ENCODE peak calls at places on chromosomes 12 and 14, in six cellular contexts. One of them, this sample, is unnamed.

GRCh38 chr12:25775968-25776367 is 182.5 kb upstream of the RASSF8 start:
- DNase-seq in stomach: no peak
- DNase-seq in NCI-H2029: no peak
- DNase-seq in PC-9: peak
- DNase-seq in kidney epithelial cell: no peak
- DNase-seq in AG08396: no peak
- DNase-seq in this sample: peak

GRCh38 chr14:61588419-61588901 is 106.9 kb upstream of the HIF1A start:
- DNase-seq in PC-9: no peak
- DNase-seq in stomach: peak
- DNase-seq in NCI-H2029: no peak
- DNase-seq in AG08396: no peak
- DNase-seq in kidney epithelial cell: no peak
- DNase-seq in this sample: no peak

GRCh38 chr12:84644936-84645335 is 267.7 kb downstream of the SLC6A15 start:
- DNase-seq in kidney epithelial cell: no peak
- DNase-seq in PC-9: no peak
- DNase-seq in AG08396: no peak
- DNase-seq in stomach: no peak
- DNase-seq in NCI-H2029: no peak
- DNase-seq in this sample: no peak

GRCh38 chr14:85991156-85991555 is 461.2 kb downstream of the FLRT2 start:
- DNase-seq in kidney epithelial cell: no peak
- DNase-seq in NCI-H2029: no peak
- DNase-seq in stomach: no peak
- DNase-seq in PC-9: no peak
- DNase-seq in AG08396: peak
- DNase-seq in this sample: no peak

GRCh38 chr14:69069020-69069421 is 83.9 kb downstream of the DCAF5 start:
- DNase-seq in PC-9: no peak
- DNase-seq in kidney epithelial cell: no peak
- DNase-seq in NCI-H2029: no peak
- DNase-seq in AG08396: peak
- DNase-seq in stomach: no peak
- DNase-seq in this sample: no peak

GRCh38 chr12:39763894-39764176 is 144.2 kb upstream of the ABCD2 start:
- DNase-seq in AG08396: no peak
- DNase-seq in NCI-H2029: no peak
- DNase-seq in PC-9: no peak
- DNase-seq in kidney epithelial cell: no peak
- DNase-seq in stomach: no peak
- DNase-seq in this sample: no peak

GRCh38 chr12:51836012-51836832 is 12.3 kb downstream of the FIGNL2 start:
- DNase-seq in stomach: no peak
- DNase-seq in AG08396: no peak
- DNase-seq in kidney epithelial cell: no peak
- DNase-seq in NCI-H2029: no peak
- DNase-seq in PC-9: no peak
- DNase-seq in this sample: no peak

GRCh38 chr14:72614365-72614764 is 279.5 kb downstream of the DPF3 start:
- DNase-seq in PC-9: no peak
- DNase-seq in AG08396: no peak
- DNase-seq in stomach: no peak
- DNase-seq in NCI-H2029: no peak
- DNase-seq in kidney epithelial cell: no peak
- DNase-seq in this sample: no peak

GRCh38 chr14:34780646-34781045 is 66.3 kb upstream of the CFL2 start:
- DNase-seq in stomach: no peak
- DNase-seq in kidney epithelial cell: no peak
- DNase-seq in AG08396: no peak
- DNase-seq in NCI-H2029: no peak
- DNase-seq in PC-9: no peak
- DNase-seq in this sample: no peak

GRCh38 chr12:13348464-13348863 is 151.9 kb downstream of the EMP1 start:
- DNase-seq in NCI-H2029: no peak
- DNase-seq in kidney epithelial cell: no peak
- DNase-seq in AG08396: no peak
- DNase-seq in PC-9: no peak
- DNase-seq in stomach: no peak
- DNase-seq in this sample: no peak

GRCh38 chr12:2389079-2389790 is 336.4 kb downstream of the CACNA1C start:
- DNase-seq in NCI-H2029: no peak
- DNase-seq in kidney epithelial cell: no peak
- DNase-seq in AG08396: no peak
- DNase-seq in PC-9: no peak
- DNase-seq in stomach: no peak
- DNase-seq in this sample: no peak

GRCh38 chr14:56816575-56817391 is 6.5 kb upstream of the OTX2 start:
- DNase-seq in kidney epithelial cell: no peak
- DNase-seq in PC-9: no peak
- DNase-seq in stomach: no peak
- DNase-seq in NCI-H2029: no peak
- DNase-seq in AG08396: no peak
- DNase-seq in this sample: no peak

GRCh38 chr12:52020539-52021336 is 14.0 kb downstream of the TAMALIN start:
- DNase-seq in PC-9: peak
- DNase-seq in AG08396: peak
- DNase-seq in stomach: peak
- DNase-seq in kidney epithelial cell: no peak
- DNase-seq in NCI-H2029: no peak
- DNase-seq in this sample: no peak

GRCh38 chr12:7588703-7589329 is 76.9 kb downstream of the APOBEC1 start:
- DNase-seq in stomach: peak
- DNase-seq in AG08396: peak
- DNase-seq in kidney epithelial cell: no peak
- DNase-seq in PC-9: peak
- DNase-seq in NCI-H2029: no peak
- DNase-seq in this sample: peak

GRCh38 chr12:7859552-7859951 is 13.2 kb downstream of the SLC2A14 start:
- DNase-seq in stomach: no peak
- DNase-seq in AG08396: peak
- DNase-seq in NCI-H2029: no peak
- DNase-seq in kidney epithelial cell: no peak
- DNase-seq in PC-9: no peak
- DNase-seq in this sample: no peak

GRCh38 chr12:12539411-12539810 is 23.3 kb downstream of the DUSP16 start:
- DNase-seq in stomach: no peak
- DNase-seq in PC-9: no peak
- DNase-seq in NCI-H2029: no peak
- DNase-seq in kidney epithelial cell: no peak
- DNase-seq in AG08396: no peak
- DNase-seq in this sample: no peak

GRCh38 chr12:104691661-104692334 is 235.1 kb downstream of the CHST11 start:
- DNase-seq in PC-9: no peak
- DNase-seq in AG08396: no peak
- DNase-seq in kidney epithelial cell: no peak
- DNase-seq in NCI-H2029: no peak
- DNase-seq in stomach: no peak
- DNase-seq in this sample: no peak

GRCh38 chr12:115155665-115156645 is 472.0 kb upstream of the TBX3 start:
- DNase-seq in kidney epithelial cell: peak
- DNase-seq in PC-9: no peak
- DNase-seq in stomach: no peak
- DNase-seq in AG08396: peak
- DNase-seq in NCI-H2029: no peak
- DNase-seq in this sample: peak

GRCh38 chr12:104986022-104986941 is at the start of gene NOPCHAP1:
- DNase-seq in NCI-H2029: peak
- DNase-seq in AG08396: peak
- DNase-seq in kidney epithelial cell: peak
- DNase-seq in stomach: peak
- DNase-seq in PC-9: peak
- DNase-seq in this sample: peak

GRCh38 chr14:61102549-61103466 is 121.8 kb downstream of the SLC38A6 start:
- DNase-seq in stomach: peak
- DNase-seq in kidney epithelial cell: no peak
- DNase-seq in PC-9: peak
- DNase-seq in AG08396: no peak
- DNase-seq in NCI-H2029: peak
- DNase-seq in this sample: no peak

GRCh38 chr14:100670017-100670974 is 56.4 kb upstream of the DLK1 start:
- DNase-seq in NCI-H2029: no peak
- DNase-seq in stomach: no peak
- DNase-seq in AG08396: no peak
- DNase-seq in kidney epithelial cell: no peak
- DNase-seq in PC-9: no peak
- DNase-seq in this sample: no peak

GRCh38 chr14:76867536-76868452 is 41.6 kb downstream of the LRRC74A start:
- DNase-seq in kidney epithelial cell: no peak
- DNase-seq in AG08396: no peak
- DNase-seq in PC-9: no peak
- DNase-seq in stomach: peak
- DNase-seq in NCI-H2029: no peak
- DNase-seq in this sample: no peak

GRCh38 chr12:87405918-87406317 is 623.3 kb downstream of the C12orf50 start:
- DNase-seq in NCI-H2029: no peak
- DNase-seq in stomach: no peak
- DNase-seq in kidney epithelial cell: no peak
- DNase-seq in PC-9: no peak
- DNase-seq in AG08396: no peak
- DNase-seq in this sample: no peak

GRCh38 chr12:64666054-64666914 is 56.0 kb downstream of the RASSF3 start:
- DNase-seq in NCI-H2029: peak
- DNase-seq in stomach: no peak
- DNase-seq in kidney epithelial cell: no peak
- DNase-seq in AG08396: no peak
- DNase-seq in PC-9: no peak
- DNase-seq in this sample: no peak

GRCh38 chr12:28023156-28023887 is 50.8 kb upstream of the PTHLH start:
- DNase-seq in kidney epithelial cell: peak
- DNase-seq in PC-9: peak
- DNase-seq in AG08396: peak
- DNase-seq in stomach: no peak
- DNase-seq in NCI-H2029: no peak
- DNase-seq in this sample: peak

GRCh38 chr12:109295764-109296425 is 13.2 kb downstream of the FOXN4 start:
- DNase-seq in kidney epithelial cell: no peak
- DNase-seq in PC-9: no peak
- DNase-seq in stomach: no peak
- DNase-seq in AG08396: no peak
- DNase-seq in NCI-H2029: no peak
- DNase-seq in this sample: no peak

GRCh38 chr12:52204095-52204930 is 12.5 kb upstream of the KRT80 start:
- DNase-seq in stomach: no peak
- DNase-seq in kidney epithelial cell: no peak
- DNase-seq in NCI-H2029: no peak
- DNase-seq in PC-9: no peak
- DNase-seq in AG08396: no peak
- DNase-seq in this sample: no peak

GRCh38 chr14:83638725-83639124 is 1891.2 kb upstream of the FLRT2 start:
- DNase-seq in AG08396: no peak
- DNase-seq in NCI-H2029: no peak
- DNase-seq in PC-9: no peak
- DNase-seq in kidney epithelial cell: no peak
- DNase-seq in stomach: no peak
- DNase-seq in this sample: no peak

GRCh38 chr14:91258021-91258618 is 13.6 kb upstream of the GPR68 start:
- DNase-seq in NCI-H2029: no peak
- DNase-seq in PC-9: no peak
- DNase-seq in kidney epithelial cell: no peak
- DNase-seq in AG08396: no peak
- DNase-seq in stomach: no peak
- DNase-seq in this sample: peak

GRCh38 chr12:106342397-106343212 is 14.9 kb upstream of the POLR3B start:
- DNase-seq in NCI-H2029: no peak
- DNase-seq in PC-9: peak
- DNase-seq in AG08396: peak
- DNase-seq in stomach: peak
- DNase-seq in kidney epithelial cell: no peak
- DNase-seq in this sample: no peak

GRCh38 chr12:3288690-3289089 is 202.3 kb upstream of the PRMT8 start:
- DNase-seq in stomach: no peak
- DNase-seq in PC-9: no peak
- DNase-seq in NCI-H2029: no peak
- DNase-seq in AG08396: no peak
- DNase-seq in kidney epithelial cell: no peak
- DNase-seq in this sample: no peak

GRCh38 chr12:96108321-96108720 is 72.9 kb upstream of the LTA4H start:
- DNase-seq in kidney epithelial cell: no peak
- DNase-seq in stomach: no peak
- DNase-seq in AG08396: no peak
- DNase-seq in PC-9: peak
- DNase-seq in NCI-H2029: no peak
- DNase-seq in this sample: no peak

GRCh38 chr14:94679106-94679819 is 67.1 kb downstream of the SERPINA3 start:
- DNase-seq in AG08396: no peak
- DNase-seq in PC-9: no peak
- DNase-seq in stomach: peak
- DNase-seq in NCI-H2029: no peak
- DNase-seq in kidney epithelial cell: no peak
- DNase-seq in this sample: no peak

GRCh38 chr12:65778268-65779090 is 45.8 kb upstream of the HMGA2 start:
- DNase-seq in NCI-H2029: no peak
- DNase-seq in stomach: no peak
- DNase-seq in PC-9: no peak
- DNase-seq in AG08396: no peak
- DNase-seq in kidney epithelial cell: peak
- DNase-seq in this sample: no peak

This sample was measured in keratinocyte.